ENCODE peak calls at places on chromosomes 3 and 15, in seven cellular contexts. J is stimulated activated naive CD8-positive, alpha-beta T cell treated with anti-CD3 and anti-CD28 coated beads, Interleukin-15, Interleukin-2, amounts not matched to agents 100 U/mL and 50 U/mL, for 24 hours; E is HEK293T; U is BJ; H is activated naive CD8-positive, alpha-beta T cell treated with anti-CD3 and anti-CD28 coated beads, Interleukin-2, amount 50 U/mL, for 16 hours; A is mucosa of gallbladder; C is MV-4-11. B is an unnamed sample.

GRCh38 chr15:51203797-51204196 is 109.1 kb upstream of the TNFAIP8L3 start:
- DNase-seq in U (peak; percentile 68), A (peak; percentile 36), C (no peak), H (no peak), J (no peak), E (no peak), B (no peak)

GRCh38 chr3:194711286-194711685 is 25.6 kb downstream of the FAM43A start:
- DNase-seq in E (no peak), H (no peak), A (no peak), J (no peak), U (no peak), C (peak; percentile 14), B (no peak)

GRCh38 chr3:114722530-114722929 is 424.6 kb downstream of the ZBTB20 start:
- DNase-seq in A (no peak), J (no peak), C (no peak), E (no peak), U (no peak), H (no peak), B (no peak)

GRCh38 chr3:196127308-196128040 is 45.6 kb upstream of the TFRC start:
- DNase-seq in C (no peak), E (no peak), A (no peak), H (no peak), J (no peak), U (no peak), B (peak; percentile 91)

GRCh38 chr15:83747050-83747717 is 93.3 kb downstream of the ADAMTSL3 start:
- DNase-seq in E (no peak), J (no peak), C (peak; percentile 95), H (no peak), A (peak; percentile 25), U (no peak), B (no peak)

GRCh38 chr3:142613491-142613890 is 17.3 kb downstream of the PLS1 start:
- DNase-seq in E (no peak), A (no peak), H (no peak), U (no peak), J (no peak), C (no peak), B (no peak)

GRCh38 chr3:89312141-89312540 is 204.7 kb downstream of the EPHA3 start:
- DNase-seq in C (no peak), H (no peak), J (no peak), U (no peak), E (no peak), A (no peak), B (no peak)

GRCh38 chr3:171982829-171983228 is 56.5 kb upstream of the FNDC3B start:
- DNase-seq in C (no peak), A (no peak), E (no peak), U (peak; percentile 93), H (no peak), J (no peak), B (no peak)

GRCh38 chr3:43054754-43055153 is 51.1 kb downstream of the POMGNT2 start:
- DNase-seq in C (no peak), U (no peak), H (no peak), A (peak; percentile 1), J (no peak), E (no peak), B (no peak)

GRCh38 chr3:73740041-73740440 is 115.3 kb upstream of the PDZRN3 start:
- DNase-seq in C (no peak), J (no peak), U (no peak), A (no peak), E (no peak), H (no peak), B (no peak)

GRCh38 chr3:53523346-53523745 is 28.9 kb downstream of the CACNA1D start:
- DNase-seq in C (no peak), H (no peak), J (no peak), A (no peak), E (no peak), U (no peak), B (no peak)

GRCh38 chr3:61158152-61158551 is 93.1 kb downstream of the FHIT start:
- DNase-seq in J (no peak), U (no peak), A (no peak), E (no peak), C (no peak), H (no peak), B (no peak)

GRCh38 chr3:79724206-79724605 is 43.6 kb downstream of the ROBO1 start:
- DNase-seq in U (no peak), A (no peak), H (no peak), J (no peak), C (no peak), E (peak; percentile 18), B (no peak)

GRCh38 chr15:63605036-63605435 is 7.8 kb downstream of the FBXL22 start:
- DNase-seq in C (no peak), U (no peak), H (no peak), J (no peak), A (no peak), E (no peak), B (no peak)

GRCh38 chr3:182420741-182421140 is 372.6 kb upstream of the ATP11B start:
- DNase-seq in U (no peak), H (no peak), C (no peak), E (no peak), A (no peak), J (no peak), B (no peak)

GRCh38 chr3:173089283-173089682 is 51.8 kb downstream of the SPATA16 start:
- DNase-seq in A (no peak), J (no peak), U (no peak), E (no peak), H (no peak), C (no peak), B (no peak)

GRCh38 chr15:89112341-89112971 is 24.2 kb downstream of the ABHD2 start:
- DNase-seq in C (no peak), U (no peak), A (peak; percentile 86), H (no peak), E (no peak), J (no peak), B (no peak)

GRCh38 chr3:53938645-53939044 is 47.0 kb upstream of the SELENOK start:
- DNase-seq in H (no peak), U (no peak), C (peak; percentile 12), J (peak; percentile 18), A (peak; percentile 40), E (peak; percentile 58), B (peak; percentile 23)

GRCh38 chr3:39707314-39707909 is 102.0 kb upstream of the MYRIP start:
- DNase-seq in H (no peak), J (no peak), A (no peak), E (peak; percentile 15), C (no peak), U (no peak), B (peak; percentile 19)

GRCh38 chr3:51696954-51697353 is 9.9 kb upstream of the GRM2 start:
- DNase-seq in E (no peak), H (no peak), A (no peak), U (no peak), J (no peak), C (no peak), B (no peak)

GRCh38 chr3:50487181-50487580 is 16.3 kb downstream of the CACNA2D2 start:
- DNase-seq in H (no peak), J (no peak), C (no peak), E (peak; percentile 19), A (no peak), U (no peak), B (no peak)

GRCh38 chr3:188266581-188267274 is 112.8 kb downstream of the LPP start:
- DNase-seq in U (peak; percentile 70), H (no peak), E (no peak), A (peak; percentile 70), C (no peak), J (no peak), B (no peak)

GRCh38 chr3:83968386-83968785 is 990.4 kb upstream of the CADM2 start:
- DNase-seq in C (no peak), H (no peak), U (no peak), E (no peak), A (no peak), J (no peak), B (no peak)

GRCh38 chr3:74861211-74861610 is 246.8 kb upstream of the CNTN3 start:
- DNase-seq in U (no peak), J (no peak), A (no peak), E (no peak), H (no peak), C (no peak), B (no peak)

GRCh38 chr3:197458179-197458707 is 97.5 kb downstream of the BDH1 start:
- DNase-seq in A (peak; percentile 36), C (no peak), U (no peak), H (no peak), J (peak; percentile 59), E (no peak), B (no peak)

GRCh38 chr15:61141497-61142125 is 87.5 kb downstream of the RORA start:
- DNase-seq in U (no peak), C (no peak), A (no peak), E (no peak), H (no peak), J (no peak), B (no peak)

GRCh38 chr15:59594493-59594942 is 17.1 kb upstream of the GCNT3 start:
- DNase-seq in H (no peak), C (peak; percentile 31), J (no peak), U (peak; percentile 9), A (peak; percentile 68), E (no peak), B (no peak)

GRCh38 chr15:52306270-52306669 is 10.7 kb upstream of the MYO5C start:
- DNase-seq in C (peak; percentile 32), E (no peak), A (no peak), U (no peak), J (no peak), H (no peak), B (no peak)

GRCh38 chr15:80710635-80711553 is 15.8 kb downstream of the ABHD17C start:
- DNase-seq in H (no peak), U (no peak), A (no peak), J (peak; percentile 72), C (peak; percentile 82), E (no peak), B (no peak)

GRCh38 chr3:75906555-75907112 is 121.3 kb upstream of the ZNF717 start:
- DNase-seq in U (no peak), J (no peak), A (no peak), H (no peak), C (no peak), E (peak; percentile 51), B (no peak)

GRCh38 chr3:35544976-35545375 is 94.3 kb upstream of the ARPP21 start:
- DNase-seq in U (no peak), C (no peak), H (no peak), J (no peak), A (no peak), E (no peak), B (no peak)

GRCh38 chr3:117302448-117302847 is 592.9 kb downstream of the TUSC7 start:
- DNase-seq in C (no peak), U (no peak), J (no peak), E (no peak), H (no peak), A (peak; percentile 19), B (no peak)

GRCh38 chr15:60798821-60799220 is 319.9 kb upstream of the ICE2 start:
- DNase-seq in U (peak; percentile 33), J (peak; percentile 69), A (no peak), C (peak; percentile 10), H (no peak), E (no peak), B (no peak)

GRCh38 chr3:141812586-141812985 is 49.4 kb downstream of the GRK7 start:
- DNase-seq in C (no peak), A (no peak), E (no peak), U (no peak), J (no peak), H (no peak), B (no peak)

B was measured in erythroblast.